ENCODE peak calls at places on chromosomes 5 and 9, in four cellular contexts. One of them, this sample, is unnamed.

GRCh38 chr5:102863058-102863457 is 108.0 kb downstream of the PAM start:
- DNase-seq in SK-N-SH: no peak
- DNase-seq in PC-3: no peak
- DNase-seq in hepatocyte: no peak
- DNase-seq in this sample: no peak

GRCh38 chr5:170491479-170491878 is 12.3 kb upstream of the KCNIP1 start:
- DNase-seq in hepatocyte: peak; percentile 17
- DNase-seq in PC-3: peak; percentile 79
- DNase-seq in SK-N-SH: no peak
- DNase-seq in this sample: peak; percentile 52

GRCh38 chr9:126700903-126701819 is 87.4 kb downstream of the LMX1B start:
- DNase-seq in hepatocyte: no peak
- DNase-seq in PC-3: no peak
- DNase-seq in SK-N-SH: peak; percentile 40
- DNase-seq in this sample: no peak

GRCh38 chr9:72022846-72023245 is 37.6 kb downstream of the C9orf57 start:
- DNase-seq in hepatocyte: peak; percentile 57
- DNase-seq in SK-N-SH: no peak
- DNase-seq in PC-3: peak; percentile 64
- DNase-seq in this sample: peak; percentile 58

GRCh38 chr5:67900515-67900914 is 315.0 kb upstream of the PIK3R1 start:
- DNase-seq in PC-3: no peak
- DNase-seq in hepatocyte: no peak
- DNase-seq in SK-N-SH: no peak
- DNase-seq in this sample: no peak

GRCh38 chr5:107381189-107381856 is 289.4 kb downstream of the EFNA5 start:
- DNase-seq in PC-3: peak; percentile 83
- DNase-seq in hepatocyte: peak; percentile 23
- DNase-seq in SK-N-SH: no peak
- DNase-seq in this sample: peak; percentile 26

GRCh38 chr5:149550608-149551226 is 522 bp downstream of the CSNK1A1 start:
- DNase-seq in SK-N-SH: peak; percentile 39
- DNase-seq in hepatocyte: peak; percentile 28
- DNase-seq in PC-3: no peak
- DNase-seq in this sample: no peak

GRCh38 chr9:7879551-7880245 is 80.1 kb upstream of the DMAC1 start:
- DNase-seq in SK-N-SH: no peak
- DNase-seq in PC-3: no peak
- DNase-seq in hepatocyte: no peak
- DNase-seq in this sample: no peak

GRCh38 chr5:179400020-179400419 is 54.8 kb upstream of the ADAMTS2 start:
- DNase-seq in SK-N-SH: no peak
- DNase-seq in hepatocyte: no peak
- DNase-seq in PC-3: no peak
- DNase-seq in this sample: no peak
- H3K9me3 ChIP-seq in SK-N-SH: no peaks in the 10 kb centered on the region
- H3K9me3 ChIP-seq in hepatocyte: peaks cover 3% of the 10 kb centered on the region
- H3K9me3 ChIP-seq in PC-3: peaks cover 16% of the 10 kb centered on the region
- H3K9me3 ChIP-seq in this sample: peaks cover 8% of the 10 kb centered on the region

DNA sequence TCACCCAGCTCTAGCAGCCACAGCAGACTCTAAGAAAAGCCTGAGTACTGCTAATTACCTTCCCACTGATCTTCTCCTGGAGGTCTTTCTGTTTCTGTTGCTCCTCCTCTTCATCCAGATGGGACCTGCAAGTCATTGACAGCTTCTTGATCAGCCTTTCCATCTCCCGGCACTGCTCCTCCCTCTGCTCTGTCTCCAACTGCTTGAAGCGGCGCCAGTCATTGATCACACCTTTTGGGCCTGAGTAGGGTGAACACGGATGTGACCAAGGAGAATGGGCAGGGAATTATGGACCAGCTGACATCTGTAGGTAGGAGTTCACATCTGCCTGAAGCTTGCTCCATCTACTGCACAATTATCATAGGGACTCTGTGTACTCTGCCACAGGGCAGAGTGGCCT is 5.4 kb downstream of the PDCL start:
- DNase-seq in hepatocyte: no peak
- DNase-seq in SK-N-SH: no peak
- DNase-seq in PC-3: no peak
- DNase-seq in this sample: no peak
- H3K4me2 ChIP-seq in hepatocyte: no peak overlapping the region
- H3K4me2 ChIP-seq in SK-N-SH: no peak overlapping the region
- H3K4me2 ChIP-seq in PC-3: no peak overlapping the region
- H3K4me2 ChIP-seq in this sample: no peak overlapping the region

GRCh38 chr9:102974530-102974929 is 20.6 kb upstream of the CYLC2 start:
- DNase-seq in hepatocyte: no peak
- DNase-seq in SK-N-SH: no peak
- DNase-seq in PC-3: peak; percentile 64
- DNase-seq in this sample: no peak

GRCh38 chr9:102972780-102973179 is 22.4 kb upstream of the CYLC2 start:
- DNase-seq in hepatocyte: no peak
- DNase-seq in PC-3: no peak
- DNase-seq in SK-N-SH: no peak
- DNase-seq in this sample: no peak

DNA sequence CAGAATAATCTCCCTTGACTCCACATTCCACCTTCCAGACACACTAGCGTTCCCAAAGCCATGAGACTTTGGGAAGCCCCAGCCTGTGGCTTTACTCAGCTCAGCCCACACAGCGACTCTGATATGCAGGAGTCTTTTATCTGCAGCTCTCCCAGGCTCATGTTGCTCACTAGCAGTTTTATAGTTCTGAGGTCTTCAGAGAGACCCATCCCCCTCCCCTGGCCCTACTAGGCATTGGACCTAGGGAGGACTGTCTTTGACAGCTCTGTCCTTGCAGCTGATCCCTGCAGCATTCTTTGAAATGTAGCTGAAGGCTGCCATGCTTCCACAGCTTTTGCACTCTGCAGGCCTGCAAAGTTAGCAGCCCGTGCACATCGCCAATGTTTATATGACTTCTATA is 19.9 kb upstream of the CYLC2 start:
- DNase-seq in SK-N-SH: no peak
- DNase-seq in PC-3: no peak
- DNase-seq in hepatocyte: no peak
- DNase-seq in this sample: no peak
- H3K9me3 ChIP-seq in SK-N-SH: no peaks in the 10 kb centered on the region
- H3K9me3 ChIP-seq in PC-3: peaks cover 6% of the 10 kb centered on the region
- H3K9me3 ChIP-seq in hepatocyte: no peaks in the 10 kb centered on the region
- H3K9me3 ChIP-seq in this sample: no peaks in the 10 kb centered on the region

GRCh38 chr5:174981416-174981815 is 257.0 kb downstream of the MSX2 start:
- DNase-seq in SK-N-SH: no peak
- DNase-seq in hepatocyte: no peak
- DNase-seq in PC-3: no peak
- DNase-seq in this sample: no peak
- H3K4me2 ChIP-seq in SK-N-SH: no peak overlapping the region
- H3K4me2 ChIP-seq in hepatocyte: no peak overlapping the region
- H3K4me2 ChIP-seq in PC-3: no peak overlapping the region
- H3K4me2 ChIP-seq in this sample: no peak overlapping the region

GRCh38 chr5:141409598-141410306 is 1.9 kb downstream of the PCDHGB6 start:
- DNase-seq in hepatocyte: no peak
- DNase-seq in SK-N-SH: no peak
- DNase-seq in PC-3: no peak
- DNase-seq in this sample: no peak
- H3K9me3 ChIP-seq in hepatocyte: peaks cover 40% of the 10 kb centered on the region
- H3K9me3 ChIP-seq in SK-N-SH: no peaks in the 10 kb centered on the region
- H3K9me3 ChIP-seq in PC-3: peaks cover 11% of the 10 kb centered on the region
- H3K9me3 ChIP-seq in this sample: peaks cover 22% of the 10 kb centered on the region

DNA sequence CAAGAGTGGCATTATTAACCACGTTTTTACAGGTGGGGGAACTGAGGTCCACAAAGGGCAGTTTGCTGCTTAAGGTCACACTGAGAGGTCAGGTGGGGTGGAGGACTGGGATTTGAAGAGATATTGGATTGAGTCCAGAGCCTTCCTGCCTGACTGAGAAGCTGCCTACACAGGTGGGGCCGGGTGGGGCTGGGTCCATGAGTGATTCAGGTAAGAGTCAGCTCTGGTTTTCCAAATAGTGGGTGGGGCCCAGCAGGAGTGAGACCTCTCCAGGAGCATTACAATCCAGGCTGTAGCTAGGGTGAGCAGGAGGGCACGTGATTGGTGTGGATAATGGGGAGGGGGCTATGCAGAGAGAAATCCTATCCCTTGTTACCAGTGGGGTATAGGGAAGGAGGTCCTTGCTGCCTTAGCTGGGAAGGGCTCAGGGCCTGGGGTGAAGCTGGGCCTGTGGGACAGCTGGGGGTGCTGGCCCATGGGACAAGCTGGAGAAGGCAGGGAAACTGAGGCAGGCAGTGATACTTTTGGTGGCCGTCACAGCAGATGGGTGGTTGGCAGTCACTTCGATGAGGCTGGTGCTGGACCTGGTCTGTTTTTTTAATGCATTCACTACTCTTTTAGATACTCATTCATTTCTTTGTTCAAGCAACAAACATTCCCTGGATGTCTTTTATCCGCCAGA is 2.9 kb upstream of the PTGS1 start:
- DNase-seq in SK-N-SH: no peak
- DNase-seq in PC-3: peak; percentile 74
- DNase-seq in hepatocyte: no peak
- DNase-seq in this sample: peak; percentile 57
- H3K4me2 ChIP-seq in SK-N-SH: no peak overlapping the region
- H3K4me2 ChIP-seq in PC-3: peak overlapping the region; percentile 15
- H3K4me2 ChIP-seq in hepatocyte: no peak overlapping the region
- H3K4me2 ChIP-seq in this sample: peak overlapping the region; percentile 7

DNA sequence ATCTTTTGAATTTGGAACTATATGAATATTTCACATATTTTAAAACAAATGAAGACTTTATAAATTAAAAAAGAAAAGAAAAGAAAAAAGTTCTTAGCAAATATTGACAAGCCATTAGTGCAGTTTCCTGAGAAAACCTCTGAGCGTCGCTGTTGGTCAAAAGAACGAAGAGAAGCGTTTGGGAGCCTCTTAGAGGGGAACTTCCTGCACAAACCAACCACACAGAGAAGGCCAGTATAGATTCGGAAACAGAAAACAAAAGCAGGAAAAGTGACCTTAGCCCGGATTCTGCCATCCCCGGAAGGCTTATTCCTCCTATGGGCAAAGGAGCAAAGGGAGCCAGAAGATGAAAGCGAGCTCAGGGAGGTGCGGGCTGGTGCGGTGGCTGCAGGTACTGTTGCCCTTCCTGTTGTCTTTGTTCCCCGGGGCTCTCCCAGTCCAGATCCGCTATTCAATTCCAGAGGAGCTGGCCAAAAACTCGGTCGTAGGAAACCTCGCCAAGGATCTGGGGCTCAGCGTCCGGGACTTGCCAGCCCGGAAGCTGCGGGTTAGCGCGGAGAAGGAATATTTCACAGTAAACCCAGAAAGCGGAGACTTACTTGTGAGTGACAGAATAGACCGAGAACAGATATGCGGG is at the start of gene PCDHGB2:
- DNase-seq in PC-3: peak; percentile 63
- DNase-seq in hepatocyte: no peak
- DNase-seq in SK-N-SH: peak; percentile 62
- DNase-seq in this sample: no peak
- H3K9me3 ChIP-seq in PC-3: no peaks in the 10 kb centered on the region
- H3K9me3 ChIP-seq in hepatocyte: peaks cover 5% of the 10 kb centered on the region
- H3K9me3 ChIP-seq in SK-N-SH: no peaks in the 10 kb centered on the region
- H3K9me3 ChIP-seq in this sample: peaks cover 15% of the 10 kb centered on the region

This sample was measured in keratinocyte.